ENCODE peak calls at places on chromosomes 12 and 14, in eight cellular contexts. One of them, this sample, is unnamed.

GRCh38 chr14:101250948-101251811 is 310.1 kb upstream of the DIO3 start:
- DNase-seq in heart left ventricle: no peak
- DNase-seq in neural progenitor cell: no peak
- DNase-seq in breast epithelium: no peak
- DNase-seq in adrenal gland: no peak
- DNase-seq in NCI-H1105: no peak
- DNase-seq in thoracic aorta: no peak
- DNase-seq in NCI-H510A: no peak
- DNase-seq in this sample: peak; percentile 6

GRCh38 chr14:21467620-21468019 is 9.1 kb downstream of the RAB2B start:
- DNase-seq in adrenal gland: no peak
- DNase-seq in breast epithelium: no peak
- DNase-seq in heart left ventricle: no peak
- DNase-seq in thoracic aorta: no peak
- DNase-seq in NCI-H510A: no peak
- DNase-seq in neural progenitor cell: no peak
- DNase-seq in NCI-H1105: no peak
- DNase-seq in this sample: no peak

GRCh38 chr12:105330938-105331804 is 680 bp downstream of the C12orf75 start:
- DNase-seq in heart left ventricle: peak; percentile 34
- DNase-seq in neural progenitor cell: peak; percentile 50
- DNase-seq in thoracic aorta: no peak
- DNase-seq in NCI-H510A: no peak
- DNase-seq in breast epithelium: no peak
- DNase-seq in adrenal gland: no peak
- DNase-seq in NCI-H1105: no peak
- DNase-seq in this sample: no peak

GRCh38 chr12:28035483-28035882 is 63.0 kb upstream of the PTHLH start:
- DNase-seq in breast epithelium: no peak
- DNase-seq in thoracic aorta: no peak
- DNase-seq in heart left ventricle: no peak
- DNase-seq in neural progenitor cell: no peak
- DNase-seq in NCI-H510A: no peak
- DNase-seq in NCI-H1105: no peak
- DNase-seq in adrenal gland: no peak
- DNase-seq in this sample: no peak

GRCh38 chr14:58239259-58240210 is 5.1 kb upstream of the PSMA3 start:
- DNase-seq in thoracic aorta: peak; percentile 25
- DNase-seq in breast epithelium: peak; percentile 73
- DNase-seq in heart left ventricle: peak; percentile 63
- DNase-seq in NCI-H510A: no peak
- DNase-seq in NCI-H1105: peak; percentile 72
- DNase-seq in adrenal gland: peak; percentile 80
- DNase-seq in neural progenitor cell: peak; percentile 78
- DNase-seq in this sample: peak; percentile 83

GRCh38 chr12:108629824-108630476 is 3.7 kb downstream of the SELPLG start:
- DNase-seq in neural progenitor cell: no peak
- DNase-seq in adrenal gland: no peak
- DNase-seq in breast epithelium: no peak
- DNase-seq in NCI-H1105: no peak
- DNase-seq in thoracic aorta: no peak
- DNase-seq in NCI-H510A: no peak
- DNase-seq in heart left ventricle: peak; percentile 51
- DNase-seq in this sample: no peak

GRCh38 chr14:90820958-90821357 is 4.7 kb upstream of the TTC7B start:
- DNase-seq in NCI-H1105: no peak
- DNase-seq in breast epithelium: no peak
- DNase-seq in adrenal gland: no peak
- DNase-seq in heart left ventricle: no peak
- DNase-seq in neural progenitor cell: no peak
- DNase-seq in NCI-H510A: no peak
- DNase-seq in thoracic aorta: no peak
- DNase-seq in this sample: no peak

GRCh38 chr12:125140918-125141573 is 75.8 kb downstream of the AACS start:
- DNase-seq in NCI-H510A: no peak
- DNase-seq in adrenal gland: no peak
- DNase-seq in breast epithelium: no peak
- DNase-seq in heart left ventricle: no peak
- DNase-seq in thoracic aorta: no peak
- DNase-seq in neural progenitor cell: no peak
- DNase-seq in NCI-H1105: no peak
- DNase-seq in this sample: no peak

GRCh38 chr14:51085007-51085406 is 9.9 kb downstream of the TRIM9 start:
- DNase-seq in NCI-H510A: no peak
- DNase-seq in thoracic aorta: no peak
- DNase-seq in neural progenitor cell: no peak
- DNase-seq in heart left ventricle: no peak
- DNase-seq in breast epithelium: no peak
- DNase-seq in NCI-H1105: no peak
- DNase-seq in adrenal gland: no peak
- DNase-seq in this sample: no peak

GRCh38 chr12:92206596-92206995 is 61.0 kb upstream of the BTG1 start:
- DNase-seq in NCI-H510A: no peak
- DNase-seq in thoracic aorta: no peak
- DNase-seq in heart left ventricle: no peak
- DNase-seq in adrenal gland: no peak
- DNase-seq in breast epithelium: no peak
- DNase-seq in NCI-H1105: no peak
- DNase-seq in neural progenitor cell: no peak
- DNase-seq in this sample: no peak

GRCh38 chr12:68264864-68265256 is 11.5 kb upstream of the IL22 start:
- DNase-seq in thoracic aorta: no peak
- DNase-seq in heart left ventricle: no peak
- DNase-seq in NCI-H1105: no peak
- DNase-seq in neural progenitor cell: no peak
- DNase-seq in NCI-H510A: no peak
- DNase-seq in breast epithelium: no peak
- DNase-seq in adrenal gland: no peak
- DNase-seq in this sample: no peak

This sample was measured in mucosa of gallbladder.